ENCODE peak calls at places on chromosome 3, in four cellular contexts. One of them, this sample, is unnamed.

GRCh38 chr3:170809021-170809974 is 60.7 kb downstream of the RPL22L1 start:
- DNase-seq in GM12878: no peak
- DNase-seq in HepG2: peak
- DNase-seq in K562: peak
- DNase-seq in this sample: peak

GRCh38 chr3:152865675-152866074 is 30.7 kb downstream of the P2RY1 start:
- DNase-seq in HepG2: no peak
- DNase-seq in GM12878: no peak
- DNase-seq in K562: peak
- DNase-seq in this sample: no peak

GRCh38 chr3:24829011-24829581 is 334.4 kb upstream of the THRB start:
- DNase-seq in HepG2: no peak
- DNase-seq in K562: peak
- DNase-seq in GM12878: no peak
- DNase-seq in this sample: peak

GRCh38 chr3:182618085-182618732 is 175.1 kb upstream of the ATP11B start:
- DNase-seq in GM12878: no peak
- DNase-seq in HepG2: peak
- DNase-seq in K562: no peak
- DNase-seq in this sample: peak

GRCh38 chr3:149383703-149384102 is 6.3 kb upstream of the TM4SF1 start:
- DNase-seq in K562: no peak
- DNase-seq in GM12878: no peak
- DNase-seq in HepG2: no peak
- DNase-seq in this sample: no peak

GRCh38 chr3:186821429-186822367 is 15.4 kb upstream of the RFC4 start:
- DNase-seq in HepG2: peak
- DNase-seq in GM12878: no peak
- DNase-seq in K562: no peak
- DNase-seq in this sample: no peak

GRCh38 chr3:111768571-111769100 is 90.4 kb upstream of the PHLDB2 start:
- DNase-seq in K562: no peak
- DNase-seq in GM12878: no peak
- DNase-seq in HepG2: peak
- DNase-seq in this sample: no peak

GRCh38 chr3:183537295-183537730 is 18.2 kb downstream of the KLHL6 start:
- DNase-seq in GM12878: no peak
- DNase-seq in HepG2: no peak
- DNase-seq in K562: no peak
- DNase-seq in this sample: no peak

GRCh38 chr3:132721479-132722164 is 587 bp downstream of the NPHP3 start:
- DNase-seq in GM12878: no peak
- DNase-seq in K562: no peak
- DNase-seq in HepG2: peak
- DNase-seq in this sample: peak

GRCh38 chr3:63478962-63479660 is 173.4 kb upstream of the SNTN start:
- DNase-seq in GM12878: no peak
- DNase-seq in K562: no peak
- DNase-seq in HepG2: no peak
- DNase-seq in this sample: no peak

GRCh38 chr3:156516284-156516683 is 38.6 kb downstream of the SSR3 start:
- DNase-seq in GM12878: no peak
- DNase-seq in K562: no peak
- DNase-seq in HepG2: no peak
- DNase-seq in this sample: no peak

GRCh38 chr3:151879684-151880282 is 6.3 kb downstream of the SUCNR1 start:
- DNase-seq in K562: no peak
- DNase-seq in GM12878: no peak
- DNase-seq in HepG2: no peak
- DNase-seq in this sample: no peak

GRCh38 chr3:178072391-178072790 is 463.8 kb upstream of the KCNMB2 start:
- DNase-seq in K562: no peak
- DNase-seq in HepG2: no peak
- DNase-seq in GM12878: no peak
- DNase-seq in this sample: no peak

GRCh38 chr3:69869643-69870042 is 129.9 kb upstream of the SAMMSON start:
- DNase-seq in K562: peak
- DNase-seq in GM12878: no peak
- DNase-seq in HepG2: no peak
- DNase-seq in this sample: no peak

GRCh38 chr3:48468329-48468731 is 21.8 kb downstream of the ATRIP start:
- DNase-seq in HepG2: peak
- DNase-seq in GM12878: no peak
- DNase-seq in K562: no peak
- DNase-seq in this sample: no peak

DNA sequence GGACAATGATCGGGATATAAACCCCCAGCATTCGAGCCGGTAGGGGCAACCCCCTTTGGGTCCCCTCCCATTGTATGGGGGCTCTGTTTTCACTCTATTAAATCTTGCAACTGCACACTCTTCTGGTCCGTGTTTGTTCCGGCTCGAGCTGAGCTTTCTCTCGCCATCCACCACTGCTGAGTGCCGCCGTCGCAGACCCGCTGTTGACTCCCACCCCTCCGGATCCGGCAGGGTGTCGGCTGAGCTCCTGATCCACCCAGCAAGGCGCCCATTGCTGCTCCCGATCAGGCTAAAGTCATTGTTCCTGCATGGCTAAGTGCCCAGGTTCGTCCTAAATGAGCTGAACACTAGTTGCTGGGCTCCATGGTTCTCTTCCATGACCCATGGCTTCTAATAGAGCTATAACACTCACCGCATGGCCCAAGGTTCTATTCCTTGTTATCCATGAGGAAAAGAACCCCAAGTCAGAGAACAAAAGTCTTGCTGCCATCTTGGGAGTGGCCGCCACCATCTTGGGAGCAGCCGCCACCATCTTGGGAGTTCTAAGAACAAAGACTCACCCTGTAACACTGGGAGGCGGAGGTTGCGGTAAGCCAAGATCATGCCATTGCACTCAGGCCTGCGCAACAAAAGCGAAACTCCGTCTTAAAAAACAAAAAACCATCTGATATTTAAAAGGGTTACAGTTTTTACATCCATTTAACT is 11.2 kb upstream of the EHHADH start:
- DNase-seq in HepG2: no peak
- DNase-seq in GM12878: no peak
- DNase-seq in K562: no peak
- DNase-seq in this sample: no peak
- TF ChIP-seq SP1 in HepG2: no peak
- TF ChIP-seq SP1 in GM12878: no peak
- TF ChIP-seq SP1 in K562: no peak
- TF ChIP-seq SP1 in this sample: no peak

DNA sequence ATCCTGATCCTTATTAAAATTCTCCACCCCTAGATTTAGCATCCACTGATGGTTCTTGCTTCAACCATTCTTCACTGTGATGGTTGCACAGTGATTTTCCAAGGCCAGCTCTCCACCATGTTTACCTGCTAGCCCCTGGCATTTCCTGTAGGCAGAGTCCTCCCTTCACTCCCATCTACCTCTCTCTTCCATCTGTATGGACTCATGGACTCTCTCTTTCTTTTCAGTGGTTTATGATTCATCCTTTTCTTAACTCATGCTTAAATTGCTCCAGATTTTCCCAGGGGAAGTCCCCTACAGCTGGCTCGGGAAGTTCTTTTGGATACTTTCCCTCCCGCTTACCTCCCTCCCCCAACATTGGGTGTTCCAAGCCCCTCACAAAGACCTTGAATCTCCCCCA is 18.7 kb downstream of the TGM4 start:
- DNase-seq in HepG2: no peak
- DNase-seq in GM12878: no peak
- DNase-seq in K562: no peak
- DNase-seq in this sample: no peak
- TF ChIP-seq TARDBP in HepG2: no peak
- TF ChIP-seq TARDBP in GM12878: no peak
- TF ChIP-seq TARDBP in K562: no peak
- TF ChIP-seq TARDBP in this sample: no peak

DNA sequence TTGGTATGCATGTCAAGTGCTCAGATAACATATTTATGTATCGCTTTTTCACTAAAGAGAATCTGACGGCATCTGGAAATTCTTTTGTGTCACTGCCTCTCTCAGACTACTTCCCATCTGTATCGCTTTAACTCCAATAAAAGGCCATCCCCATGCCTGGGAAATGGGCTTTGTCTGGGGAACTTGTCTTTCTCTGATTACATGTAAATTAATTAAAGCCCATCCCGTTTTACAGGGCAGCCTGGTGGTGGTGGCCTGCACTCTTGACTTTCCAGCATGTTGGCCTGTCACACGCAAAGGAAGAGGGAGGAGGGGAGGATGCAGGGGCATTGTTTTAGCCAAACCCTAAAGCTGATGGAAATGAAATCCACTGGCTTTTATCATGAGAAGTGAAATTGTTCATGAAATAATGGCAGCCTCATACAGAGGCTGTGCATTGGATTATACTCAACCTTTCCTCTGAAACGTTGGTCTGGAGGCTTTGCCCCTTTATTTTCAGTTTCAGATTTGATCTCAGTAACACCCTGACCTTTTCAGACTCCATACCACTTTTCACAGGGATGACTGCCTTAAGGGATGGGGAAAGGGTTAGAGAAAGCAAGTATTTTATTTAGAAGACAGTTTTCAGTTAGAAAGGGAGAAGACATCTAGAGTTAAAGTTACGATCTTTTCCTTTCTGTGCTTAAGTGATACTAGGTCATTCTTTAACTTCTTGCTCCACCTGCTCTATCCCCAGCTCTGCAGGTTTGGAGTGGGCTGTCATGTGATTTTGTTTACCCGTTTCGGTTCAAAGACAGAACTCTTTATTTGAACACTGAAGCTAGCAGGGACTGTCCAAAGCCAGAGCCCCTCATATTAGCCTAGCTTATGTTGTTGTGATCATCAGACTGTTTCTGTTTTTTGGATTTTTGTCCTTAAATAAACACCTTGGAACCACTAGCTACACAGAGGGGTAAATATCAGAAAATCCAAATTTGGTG is 94.6 kb upstream of the CTDSPL start:
- DNase-seq in HepG2: no peak
- DNase-seq in K562: no peak
- DNase-seq in GM12878: no peak
- DNase-seq in this sample: no peak
- TF ChIP-seq BHLHE40 in HepG2: no peak
- TF ChIP-seq BHLHE40 in K562: no peak
- TF ChIP-seq BHLHE40 in GM12878: no peak
- TF ChIP-seq BHLHE40 in this sample: no peak

GRCh38 chr3:75171632-75172230 is 492.4 kb upstream of the FRG2C start:
- DNase-seq in K562: no peak
- DNase-seq in GM12878: no peak
- DNase-seq in HepG2: no peak
- DNase-seq in this sample: no peak
- TF ChIP-seq SP1 in K562: no peak
- TF ChIP-seq SP1 in GM12878: no peak
- TF ChIP-seq SP1 in HepG2: no peak
- TF ChIP-seq SP1 in this sample: no peak